ENCODE peak calls at places on chromosomes 2 and 18, in ten cellular contexts. K is spleen, B is GM12891, T is HCT116, D is transverse colon, G is K562, R is stomach, Y is esophagus muscularis mucosa, W is Panc1, V is HL-60. Q is an unnamed sample.

GRCh38 chr2:131154071-131154531 is 49.0 kb downstream of the PLEKHB2 start:
- DNase-seq in K (peak), T (peak), R (peak), G (peak), Y (no peak), D (peak), B (peak), W (peak), V (peak), Q (no peak)

GRCh38 chr2:100886054-100886453 is 66.1 kb downstream of the NPAS2 start:
- DNase-seq in D (no peak), Y (no peak), R (no peak), B (no peak), W (no peak), K (no peak), T (no peak), V (no peak), G (no peak), Q (no peak)

GRCh38 chr2:158745067-158745865 is 49.9 kb upstream of the DAPL1 start:
- DNase-seq in K (no peak), D (peak), W (no peak), V (peak), R (no peak), T (peak), B (no peak), Y (no peak), G (no peak), Q (no peak)

GRCh38 chr2:8462899-8463648 is 218.8 kb upstream of the ID2 start:
- DNase-seq in W (no peak), Y (no peak), G (no peak), D (no peak), K (no peak), R (peak), B (no peak), T (no peak), V (no peak), Q (no peak)

GRCh38 chr2:122980672-122981071 is 1044.4 kb upstream of the CNTNAP5 start:
- DNase-seq in T (no peak), B (no peak), D (no peak), V (peak), Y (no peak), R (no peak), G (no peak), K (peak), W (no peak), Q (no peak)

GRCh38 chr2:40103163-40103562 is 324.1 kb upstream of the THUMPD2 start:
- DNase-seq in G (no peak), R (no peak), W (no peak), Y (no peak), V (no peak), B (no peak), D (no peak), K (no peak), T (no peak), Q (no peak)

GRCh38 chr2:55027226-55027625 is 23.0 kb downstream of the RTN4 start:
- DNase-seq in R (no peak), W (no peak), D (no peak), V (no peak), T (no peak), K (no peak), B (no peak), Y (no peak), G (no peak), Q (no peak)

GRCh38 chr2:164495491-164496223 is 125.6 kb downstream of the GRB14 start:
- DNase-seq in V (no peak), B (no peak), G (no peak), K (no peak), W (peak), T (peak), Y (no peak), D (no peak), R (no peak), Q (no peak)

GRCh38 chr18:37534627-37535026 is 31.0 kb downstream of the CELF4 start:
- DNase-seq in T (no peak), G (no peak), D (no peak), V (no peak), W (no peak), R (no peak), B (peak), K (no peak), Y (no peak), Q (no peak)

GRCh38 chr2:226905718-226906438 is 70.0 kb downstream of the RHBDD1 start:
- DNase-seq in G (no peak), Y (no peak), V (no peak), T (no peak), B (no peak), W (no peak), R (no peak), K (peak), D (no peak), Q (no peak)

GRCh38 chr2:165055081-165055879 is 100.0 kb upstream of the SLC38A11 start:
- DNase-seq in W (no peak), R (no peak), B (no peak), K (no peak), T (no peak), G (no peak), Y (no peak), V (no peak), D (no peak), Q (no peak)

GRCh38 chr2:109382946-109383345 is 230.8 kb downstream of the SEPTIN10 start:
- DNase-seq in G (no peak), W (no peak), D (peak), T (no peak), K (peak), B (no peak), R (peak), Y (no peak), V (no peak), Q (no peak)

GRCh38 chr18:67600181-67600631 is 83.7 kb upstream of the DSEL start:
- DNase-seq in Y (no peak), R (no peak), W (no peak), T (no peak), D (no peak), B (no peak), V (no peak), K (no peak), G (no peak), Q (no peak)
- TF ChIP-seq POLR2AphosphoS5 in Y (no peak), R (no peak), W (no peak), T (no peak), D (no peak), B (no peak), V (no peak), K (no peak), G (no peak), Q (no peak)

GRCh38 chr2:25431604-25432003 is 89.9 kb upstream of the DNMT3A start:
- DNase-seq in G (no peak), K (no peak), V (no peak), B (no peak), D (peak), W (no peak), R (no peak), T (no peak), Y (no peak), Q (no peak)
- TF ChIP-seq POLR2AphosphoS5 in G (no peak), K (no peak), V (no peak), B (no peak), D (no peak), W (no peak), R (no peak), T (no peak), Y (no peak), Q (no peak)

GRCh38 chr2:64404002-64404731 is 49.8 kb upstream of the LGALSL start:
- DNase-seq in R (peak), K (peak), V (no peak), G (no peak), T (no peak), W (no peak), D (peak), B (no peak), Y (peak), Q (peak)
- TF ChIP-seq POLR2AphosphoS5 in R (peak), K (peak), V (no peak), G (no peak), T (no peak), W (no peak), D (peak), B (no peak), Y (peak), Q (peak)

GRCh38 chr2:85253890-85254289 is 73.9 kb downstream of the TGOLN2 start:
- DNase-seq in B (no peak), R (no peak), T (no peak), W (no peak), D (no peak), G (no peak), V (no peak), K (peak), Y (no peak), Q (no peak)
- TF ChIP-seq POLR2AphosphoS5 in B (no peak), R (no peak), T (no peak), W (no peak), D (no peak), G (no peak), V (no peak), K (no peak), Y (no peak), Q (no peak)